ENCODE peak calls at places on chromosomes 6 and 20, in six cellular contexts. V, X, P, W, Z and N are unnamed samples.

GRCh38 chr6:44630125-44631028 is 242.9 kb downstream of the CDC5L start:
- DNase-seq in V (peak; percentile 47), X (peak; percentile 30), P (peak; percentile 81), W (no peak), Z (no peak), N (peak; percentile 28)

GRCh38 chr6:41713650-41714291 is 21.6 kb downstream of the TFEB start:
- DNase-seq in V (no peak), X (no peak), P (no peak), W (no peak), Z (peak; percentile 81), N (no peak)

GRCh38 chr20:42093542-42094440 is 475.6 kb upstream of the CHD6 start:
- DNase-seq in V (no peak), X (no peak), P (no peak), W (no peak), Z (no peak), N (no peak)

GRCh38 chr20:23047738-23048214 is 1.7 kb downstream of the THBD start:
- DNase-seq in V (no peak), X (no peak), P (no peak), W (no peak), Z (no peak), N (no peak)

GRCh38 chr20:36303831-36304230 is 2.3 kb upstream of the DLGAP4 start:
- DNase-seq in V (no peak), X (no peak), P (no peak), W (no peak), Z (no peak), N (no peak)

GRCh38 chr6:143952386-143952785 is 55.7 kb downstream of the PLAGL1 start:
- DNase-seq in V (no peak), X (no peak), P (no peak), W (no peak), Z (no peak), N (no peak)

GRCh38 chr20:53926428-53927028 is 143.9 kb downstream of the BCAS1 start:
- DNase-seq in V (no peak), X (peak; percentile 98), P (peak; percentile 25), W (no peak), Z (peak; percentile 99), N (no peak)

GRCh38 chr20:347640-348484 is 951 bp downstream of the NRSN2 start:
- DNase-seq in V (peak; percentile 95), X (peak; percentile 99), P (peak; percentile 98), W (peak; percentile 89), Z (peak; percentile 64), N (peak; percentile 95)

GRCh38 chr6:21610376-21610775 is 16.8 kb downstream of the SOX4 start:
- DNase-seq in V (peak; percentile 39), X (no peak), P (no peak), W (no peak), Z (no peak), N (no peak)

GRCh38 chr6:170034294-170034693 is 256.6 kb downstream of the DLL1 start:
- DNase-seq in V (no peak), X (no peak), P (no peak), W (no peak), Z (no peak), N (no peak)

GRCh38 chr6:71252407-71252806 is 36.2 kb upstream of the OGFRL1 start:
- DNase-seq in V (no peak), X (no peak), P (no peak), W (no peak), Z (no peak), N (no peak)

GRCh38 chr20:32140603-32141002 is 31.1 kb downstream of the TM9SF4 start:
- DNase-seq in V (no peak), X (no peak), P (no peak), W (no peak), Z (no peak), N (no peak)

GRCh38 chr6:170435766-170436165 is 117.3 kb downstream of the PSMB1 start:
- DNase-seq in V (no peak), X (no peak), P (no peak), W (no peak), Z (no peak), N (no peak)

GRCh38 chr6:155116571-155116910 is 121.4 kb downstream of the TIAM2 start:
- DNase-seq in V (no peak), X (no peak), P (no peak), W (no peak), Z (no peak), N (no peak)

GRCh38 chr6:3306848-3307247 is 48.1 kb downstream of the PSMG4 start:
- DNase-seq in V (no peak), X (no peak), P (no peak), W (no peak), Z (no peak), N (no peak)

GRCh38 chr6:146111864-146112263 is 83.0 kb downstream of the GRM1 start:
- DNase-seq in V (no peak), X (no peak), P (no peak), W (no peak), Z (no peak), N (no peak)

DNA sequence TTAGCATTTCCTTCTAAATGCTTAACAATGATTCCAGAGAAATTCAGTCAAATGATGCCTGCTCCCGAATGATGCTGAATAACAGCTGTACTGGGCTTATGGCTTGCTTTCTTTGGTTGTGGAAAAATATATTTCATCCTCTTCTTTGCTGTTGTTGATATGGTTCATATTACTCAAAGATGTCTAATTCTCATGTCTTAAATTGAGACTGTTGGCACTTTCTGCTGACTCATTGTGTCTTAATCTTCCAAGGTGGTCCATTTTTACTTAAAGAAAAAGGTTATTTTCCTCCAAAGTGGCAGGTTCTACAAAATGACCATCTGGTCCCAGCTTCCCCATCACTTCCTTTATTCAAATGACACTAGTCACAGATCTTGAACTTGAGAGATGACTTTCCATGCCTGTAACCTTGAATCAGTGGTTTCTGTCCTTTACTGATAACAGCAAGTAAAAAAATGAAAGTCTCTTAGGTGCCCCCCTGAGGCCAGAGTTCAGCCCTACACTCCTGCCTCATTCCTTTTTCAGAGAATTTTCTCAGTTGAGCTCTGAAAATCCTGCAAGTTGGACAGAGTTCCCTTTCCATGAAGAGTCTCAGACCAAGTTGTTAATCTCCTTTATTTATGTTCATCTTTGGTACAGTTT is 6.9 kb downstream of the SNAP25 start:
- DNase-seq in V (no peak), X (peak; percentile 54), P (peak; percentile 25), W (no peak), Z (no peak), N (no peak)
- TF ChIP-seq TAF1 in V (no peak), X (no peak), P (no peak), W (no peak), Z (no peak), N (no peak)

GRCh38 chr20:21701171-21701876 is 4.1 kb upstream of the PAX1 start:
- DNase-seq in V (no peak), X (no peak), P (no peak), W (no peak), Z (no peak), N (no peak)
- TF ChIP-seq POLR2AphosphoS5 in V (no peak), X (no peak), P (no peak), W (no peak), Z (no peak), N (no peak)

DNA sequence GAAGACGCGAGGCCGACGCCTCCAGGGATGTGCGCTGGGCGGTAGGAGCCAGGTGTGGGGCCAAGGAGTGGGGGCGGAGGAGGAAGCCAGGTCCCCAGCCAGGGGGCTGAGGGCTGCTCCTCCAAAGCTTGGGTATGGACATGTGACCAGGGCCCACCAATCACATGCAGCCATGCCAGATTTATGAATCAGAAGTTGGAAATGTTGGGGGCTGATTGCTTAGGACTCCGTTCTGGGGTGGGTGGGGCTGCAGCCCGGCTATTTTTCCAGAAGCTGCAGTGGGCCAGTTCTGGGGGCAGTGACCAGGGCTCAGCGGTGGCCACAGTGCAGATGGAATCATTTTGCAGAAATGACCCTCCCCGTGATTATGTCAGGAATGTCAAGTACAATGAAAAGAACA is 96.0 kb downstream of the CEBPB start:
- DNase-seq in V (no peak), X (no peak), P (peak; percentile 70), W (no peak), Z (no peak), N (peak; percentile 82)
- TF ChIP-seq POLR2A in V (no peak), X (no peak), P (no peak), W (no peak), Z (no peak), N (no peak)

GRCh38 chr6:19713984-19714383 is 123.2 kb upstream of the ID4 start:
- DNase-seq in V (no peak), X (no peak), P (no peak), W (no peak), Z (no peak), N (no peak)

GRCh38 chr6:19723533-19723932 is 113.6 kb upstream of the ID4 start:
- DNase-seq in V (no peak), X (no peak), P (no peak), W (no peak), Z (no peak), N (no peak)

GRCh38 chr6:19715166-19715558 is 122.0 kb upstream of the ID4 start:
- DNase-seq in V (no peak), X (no peak), P (no peak), W (no peak), Z (no peak), N (no peak)

GRCh38 chr6:19714415-19715165 is 122.6 kb upstream of the ID4 start:
- DNase-seq in V (no peak), X (no peak), P (no peak), W (no peak), Z (no peak), N (no peak)

GRCh38 chr6:19719691-19720127 is 117.5 kb upstream of the ID4 start:
- DNase-seq in V (no peak), X (no peak), P (no peak), W (no peak), Z (no peak), N (no peak)
- TF ChIP-seq TAF1 in V (no peak), X (no peak), P (no peak), W (no peak), Z (no peak), N (no peak)

GRCh38 chr6:132708002-132708401 is 5.9 kb downstream of the VNN1 start:
- DNase-seq in V (no peak), X (no peak), P (no peak), W (no peak), Z (no peak), N (no peak)
- TF ChIP-seq POLR2AphosphoS5 in V (no peak), X (no peak), P (no peak), W (no peak), Z (no peak), N (no peak)